ENCODE peak calls at places on chromosomes 2 and 18, in seven cellular contexts. T is A549, N is body of pancreas, H is kidney, A is DND-41, Q is upper lobe of right lung, K is mucosa of descending colon. J is an unnamed sample.

GRCh38 chr2:223026357-223027110 is 25.5 kb upstream of the KCNE4 start:
- DNase-seq in N (no peak), T (peak), Q (no peak), H (no peak), K (no peak), A (no peak), J (no peak)

GRCh38 chr2:111176388-111176787 is 55.7 kb downstream of the BCL2L11 start:
- DNase-seq in T (no peak), A (no peak), H (no peak), Q (no peak), N (peak), K (no peak), J (no peak)

GRCh38 chr2:132659331-132659730 is 10.7 kb downstream of the LYPD1 start:
- DNase-seq in A (no peak), Q (no peak), T (no peak), H (no peak), N (no peak), K (no peak), J (no peak)

GRCh38 chr2:8472545-8473361 is 209.1 kb upstream of the ID2 start:
- DNase-seq in N (no peak), H (no peak), Q (no peak), K (no peak), T (no peak), A (peak), J (no peak)

GRCh38 chr2:208584387-208584965 is 177.9 kb downstream of the PTH2R start:
- DNase-seq in N (no peak), H (no peak), Q (no peak), K (no peak), A (no peak), T (no peak), J (no peak)

GRCh38 chr2:207256476-207257207 is 90.9 kb upstream of the KLF7 start:
- DNase-seq in A (no peak), H (no peak), T (no peak), K (no peak), Q (no peak), N (no peak), J (no peak)

GRCh38 chr2:152611458-152612231 is 105.6 kb downstream of the PRPF40A start:
- DNase-seq in K (no peak), H (no peak), T (no peak), Q (no peak), N (peak), A (no peak), J (no peak)

GRCh38 chr2:199861116-199861774 is 10.3 kb upstream of the FTCDNL1 start:
- DNase-seq in N (no peak), T (peak), K (no peak), H (no peak), Q (no peak), A (no peak), J (no peak)

GRCh38 chr2:107534926-107535325 is 291.8 kb upstream of the RGPD4 start:
- DNase-seq in A (no peak), K (no peak), H (no peak), N (no peak), T (no peak), Q (no peak), J (no peak)

GRCh38 chr18:79955302-79956075 is 4.0 kb upstream of the SLC66A2 start:
- DNase-seq in Q (no peak), A (no peak), T (no peak), H (no peak), N (no peak), K (peak), J (peak)

GRCh38 chr2:47029737-47030524 is 114.3 kb upstream of the MCFD2 start:
- DNase-seq in N (no peak), T (peak), Q (no peak), K (no peak), A (no peak), H (no peak), J (no peak)

GRCh38 chr2:31785876-31786275 is 205.1 kb upstream of the SRD5A2 start:
- DNase-seq in H (no peak), N (no peak), K (no peak), T (no peak), A (no peak), Q (no peak), J (no peak)

GRCh38 chr2:180000434-180000833 is 6.7 kb downstream of the CWC22 start:
- DNase-seq in N (no peak), H (no peak), K (no peak), Q (no peak), A (no peak), T (no peak), J (no peak)

GRCh38 chr2:229462144-229462543 is 191.1 kb upstream of the PID1 start:
- DNase-seq in N (no peak), Q (no peak), A (no peak), H (no peak), T (no peak), K (no peak), J (no peak)

GRCh38 chr2:99877963-99878362 is 264.4 kb downstream of the AFF3 start:
- DNase-seq in T (no peak), K (no peak), H (no peak), Q (no peak), A (no peak), N (no peak), J (no peak)

GRCh38 chr2:68292108-68292710 is 27.5 kb downstream of the CNRIP1 start:
- DNase-seq in K (no peak), N (peak), Q (no peak), T (peak), A (peak), H (no peak), J (no peak)

GRCh38 chr2:74174909-74175308 is 3.8 kb downstream of the MOB1A start:
- DNase-seq in K (no peak), Q (no peak), A (no peak), N (no peak), H (no peak), T (no peak), J (no peak)

GRCh38 chr2:74181739-74182138 is 3.1 kb upstream of the MOB1A start:
- DNase-seq in H (no peak), A (no peak), T (no peak), K (no peak), N (peak), Q (no peak), J (no peak)

GRCh38 chr2:74178211-74179062 is at the start of gene MOB1A:
- DNase-seq in N (peak), H (peak), A (peak), Q (peak), T (peak), K (peak), J (peak)

GRCh38 chr2:74177697-74178096 is 982 bp downstream of the MOB1A start:
- DNase-seq in Q (no peak), H (no peak), N (no peak), T (no peak), K (no peak), A (no peak), J (no peak)

GRCh38 chr2:74179063-74179865 is 585 bp upstream of the MOB1A start:
- DNase-seq in T (no peak), A (no peak), N (no peak), H (no peak), K (peak), Q (no peak), J (no peak)
- TF ChIP-seq CTCF in T (no peak), A (peak), N (peak), H (no peak), K (no peak), Q (peak), J (no peak)

DNA sequence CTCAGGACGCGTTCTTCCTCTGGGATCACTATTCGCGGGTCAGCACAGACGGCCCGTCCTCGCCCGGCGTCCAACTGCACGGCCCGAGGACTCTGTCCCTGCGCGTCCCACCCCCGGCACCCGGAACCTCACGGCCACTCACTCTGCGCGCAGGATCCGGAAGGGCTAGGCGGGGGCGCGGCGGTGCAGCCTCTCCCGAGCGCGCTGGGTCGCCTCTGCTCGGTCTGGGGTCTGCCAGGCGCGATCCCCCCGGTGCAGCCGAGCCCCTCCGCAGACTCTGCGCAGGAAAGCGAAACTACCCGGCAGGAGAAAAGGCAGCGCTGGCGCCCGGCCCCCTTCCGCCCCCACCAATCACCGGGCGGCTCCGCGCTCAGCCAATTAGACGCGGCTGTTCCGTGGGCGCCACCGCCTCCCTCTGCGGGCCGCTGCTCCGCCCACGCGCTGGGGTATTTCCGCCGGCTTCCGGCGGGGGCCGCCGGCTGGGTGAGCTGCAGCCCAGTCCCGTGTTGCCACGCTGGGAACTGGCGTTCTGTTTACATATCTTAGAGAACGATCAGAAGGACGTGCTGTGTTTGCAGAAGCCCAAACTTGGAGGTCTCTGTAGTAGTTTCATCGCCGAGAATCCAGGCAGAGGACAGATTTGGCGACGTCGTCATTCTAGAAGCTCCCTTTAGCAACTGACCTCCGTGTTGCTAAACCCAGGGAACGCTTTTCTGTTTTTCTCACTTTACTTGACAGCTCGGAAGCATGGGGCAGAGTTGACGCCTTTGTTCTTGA is at the start of gene STAT1:
- DNase-seq in Q (peak), K (peak), T (peak), N (peak), A (peak), H (peak), J (peak)
- TF ChIP-seq CTCF in Q (peak), K (peak), T (no peak), N (no peak), A (no peak), H (peak), J (no peak)

DNA sequence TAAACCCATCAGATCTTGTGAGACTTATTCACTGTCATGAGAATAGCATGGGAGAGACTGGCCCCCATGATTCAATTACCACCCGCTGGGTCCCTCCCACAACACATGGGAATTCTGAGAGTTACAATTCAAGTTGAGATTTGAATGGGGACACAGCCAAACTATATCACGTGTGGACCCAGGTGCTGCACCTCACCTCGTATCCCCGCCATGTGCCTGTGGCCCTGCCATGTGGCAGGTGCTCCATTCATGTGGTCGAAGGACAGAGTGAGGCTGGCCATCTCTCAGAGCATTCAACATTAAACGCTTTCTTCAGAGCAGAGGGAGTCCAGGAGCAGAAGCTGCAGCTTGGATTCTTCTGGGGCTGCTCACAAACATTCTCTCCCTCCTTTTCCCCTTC is 32.3 kb downstream of the MROH2A start:
- DNase-seq in A (no peak), K (no peak), Q (peak), T (no peak), N (no peak), H (no peak), J (no peak)
- TF ChIP-seq CTCF in A (no peak), K (no peak), Q (no peak), T (no peak), N (no peak), H (no peak), J (no peak)

GRCh38 chr2:27378096-27378808 is 2.3 kb downstream of the ZNF513 start:
- DNase-seq in A (peak), Q (peak), K (peak), T (peak), N (peak), H (peak), J (no peak)
- TF ChIP-seq CTCF in A (peak), Q (no peak), K (no peak), T (peak), N (no peak), H (peak), J (no peak)

DNA sequence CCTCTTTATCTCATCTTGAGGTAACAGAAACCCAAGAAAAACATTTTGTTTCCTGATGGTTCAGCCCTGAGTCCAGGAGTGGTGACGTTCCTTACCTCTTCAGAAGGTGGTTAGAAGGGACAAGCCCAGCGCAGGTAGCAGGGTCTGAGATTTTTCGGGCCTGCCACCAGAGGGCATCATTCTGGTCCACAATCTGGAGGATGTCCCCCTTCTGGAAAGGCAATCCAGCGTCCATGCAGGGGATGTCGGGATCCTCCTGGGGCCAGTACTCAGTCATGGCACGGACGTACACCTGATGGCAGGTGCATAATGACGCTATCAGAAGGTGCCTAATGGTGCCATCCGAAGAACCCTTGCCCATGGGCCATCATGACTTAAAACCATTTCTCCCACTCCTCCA is 17.7 kb downstream of the MPP4 start:
- DNase-seq in T (peak), A (peak), H (no peak), K (no peak), N (peak), Q (no peak), J (no peak)
- TF ChIP-seq CTCF in T (peak), A (peak), H (no peak), K (no peak), N (no peak), Q (peak), J (no peak)